ENCODE peak calls at places on chromosomes 4 and X, in ten cellular contexts. F is left lung; U is cardiac fibroblast; W is AG08395; K is activated CD4-positive, CD25-positive, alpha-beta regulatory T cell; E is G401; H is fibroblast of the aortic adventitia; V is stromal cell of bone marrow; Z is GOT3; T is SK-N-SH. G is an unnamed sample.

GRCh38 chr4:184376136-184376838 is 98.1 kb downstream of the IRF2 start:
- DNase-seq in F (no peak), U (no peak), W (no peak), K (no peak), E (no peak), H (no peak), V (no peak), Z (no peak), T (no peak), G (no peak)

GRCh38 chr4:178598672-178599071 is 1156.4 kb upstream of the AGA start:
- DNase-seq in F (no peak), U (no peak), W (no peak), K (no peak), E (no peak), H (no peak), V (no peak), Z (no peak), T (no peak), G (no peak)

GRCh38 chr4:123659759-123660158 is 263.2 kb downstream of the SPRY1 start:
- DNase-seq in F (no peak), U (peak), W (no peak), K (no peak), E (peak), H (peak), V (no peak), Z (no peak), T (no peak), G (no peak)

GRCh38 chr4:184193556-184194525 is 23.8 kb downstream of the ENPP6 start:
- DNase-seq in F (no peak), U (no peak), W (no peak), K (no peak), E (no peak), H (no peak), V (no peak), Z (no peak), T (no peak), G (no peak)

GRCh38 chr4:74628808-74629616 is 165.3 kb downstream of the BTC start:
- DNase-seq in F (no peak), U (no peak), W (no peak), K (no peak), E (no peak), H (no peak), V (no peak), Z (no peak), T (no peak), G (no peak)

GRCh38 chr4:172412851-172413250 is 599.6 kb downstream of the GALNTL6 start:
- DNase-seq in F (no peak), U (no peak), W (peak), K (no peak), E (no peak), H (no peak), V (no peak), Z (no peak), T (no peak), G (no peak)

GRCh38 chrX:132631579-132632232 is 142.9 kb upstream of the MBNL3 start:
- DNase-seq in F (no peak), U (peak), W (peak), K (no peak), E (peak), H (peak), V (no peak), Z (no peak), T (peak), G (peak)

GRCh38 chr4:136319789-136320470 is 1212.4 kb downstream of the PCDH18 start:
- DNase-seq in F (no peak), U (no peak), W (no peak), K (no peak), E (no peak), H (no peak), V (no peak), Z (no peak), T (no peak), G (no peak)

GRCh38 chr4:128513664-128514484 is 226.3 kb upstream of the PGRMC2 start:
- DNase-seq in F (no peak), U (peak), W (no peak), K (peak), E (no peak), H (peak), V (no peak), Z (no peak), T (no peak), G (peak)

GRCh38 chr4:170875868-170876267 is 786.1 kb upstream of the AADAT start:
- DNase-seq in F (no peak), U (no peak), W (no peak), K (no peak), E (no peak), H (no peak), V (no peak), Z (no peak), T (peak), G (no peak)

GRCh38 chr4:11487876-11488545 is 59.3 kb upstream of the HS3ST1 start:
- DNase-seq in F (no peak), U (peak), W (no peak), K (no peak), E (no peak), H (peak), V (peak), Z (no peak), T (no peak), G (no peak)

GRCh38 chr4:47606482-47606881 is 121.4 kb downstream of the ATP10D start:
- DNase-seq in F (no peak), U (no peak), W (no peak), K (no peak), E (no peak), H (no peak), V (no peak), Z (no peak), T (no peak), G (no peak)

GRCh38 chr4:122480023-122480422 is 23.5 kb upstream of the IL2 start:
- DNase-seq in F (no peak), U (peak), W (peak), K (no peak), E (no peak), H (peak), V (no peak), Z (no peak), T (no peak), G (no peak)

GRCh38 chrX:154411981-154412340 is 622 bp downstream of the TAFAZZIN start:
- DNase-seq in F (peak), U (peak), W (peak), K (peak), E (peak), H (peak), V (peak), Z (no peak), T (peak), G (peak)

GRCh38 chr4:142161093-142161492 is 524.7 kb downstream of the IL15 start:
- DNase-seq in F (no peak), U (no peak), W (no peak), K (no peak), E (no peak), H (no peak), V (no peak), Z (no peak), T (no peak), G (no peak)

GRCh38 chr4:6204098-6204497 is 3.7 kb upstream of the JAKMIP1 start:
- DNase-seq in F (no peak), U (no peak), W (no peak), K (no peak), E (no peak), H (no peak), V (no peak), Z (no peak), T (no peak), G (no peak)

GRCh38 chr4:42643685-42644084 is 13.2 kb downstream of the ATP8A1 start:
- DNase-seq in F (no peak), U (no peak), W (no peak), K (no peak), E (no peak), H (no peak), V (no peak), Z (no peak), T (no peak), G (no peak)

GRCh38 chrX:107678957-107679740 is 50.8 kb downstream of the PRPS1 start:
- DNase-seq in F (peak), U (peak), W (peak), K (peak), E (no peak), H (peak), V (peak), Z (no peak), T (no peak), G (peak)

GRCh38 chrX:125203737-125204578 is 115.7 kb upstream of the TEX13C start:
- DNase-seq in F (peak), U (no peak), W (peak), K (no peak), E (peak), H (no peak), V (no peak), Z (no peak), T (peak), G (peak)

GRCh38 chrX:111671668-111672067 is 9.3 kb upstream of the ALG13 start:
- DNase-seq in F (no peak), U (peak), W (peak), K (no peak), E (no peak), H (no peak), V (no peak), Z (no peak), T (no peak), G (peak)

GRCh38 chr4:36921474-36922220 is 322.9 kb upstream of the NWD2 start:
- DNase-seq in F (no peak), U (no peak), W (no peak), K (no peak), E (no peak), H (no peak), V (no peak), Z (no peak), T (no peak), G (no peak)

GRCh38 chr4:124189545-124189944 is 523.0 kb downstream of the ANKRD50 start:
- DNase-seq in F (no peak), U (peak), W (no peak), K (no peak), E (no peak), H (no peak), V (no peak), Z (no peak), T (no peak), G (peak)